ENCODE peak calls at places on chromosome 22, in nine cellular contexts. One of them, this sample, is unnamed.

GRCh38 chr22:46053563-46054090 is 76.7 kb upstream of the WNT7B start:
- DNase-seq in hypothalamus: peak; percentile 69
- DNase-seq in neural progenitor cell: no peak
- DNase-seq in neuronal stem cell: no peak
- DNase-seq in stimulated activated CD4-positive, alpha-beta T cell treated with anti-CD3 and anti-CD28 coated beads, Interleukin-1b, Interleukin-23, amount 100 ng/mL, for 24 hours: no peak
- DNase-seq in Calu3: peak; percentile 79
- DNase-seq in NCI-H510A: no peak
- DNase-seq in RCC 7860: peak; percentile 47
- DNase-seq in mucosa of gallbladder: peak; percentile 72
- DNase-seq in this sample: no peak

GRCh38 chr22:30908051-30908461 is 60.5 kb downstream of the MORC2 start:
- DNase-seq in hypothalamus: no peak
- DNase-seq in mucosa of gallbladder: no peak
- DNase-seq in Calu3: no peak
- DNase-seq in stimulated activated CD4-positive, alpha-beta T cell treated with anti-CD3 and anti-CD28 coated beads, Interleukin-1b, Interleukin-23, amount 100 ng/mL, for 24 hours: no peak
- DNase-seq in RCC 7860: no peak
- DNase-seq in neuronal stem cell: no peak
- DNase-seq in neural progenitor cell: no peak
- DNase-seq in NCI-H510A: no peak
- DNase-seq in this sample: no peak

GRCh38 chr22:17213976-17214375 is 5.3 kb downstream of the ADA2 start:
- DNase-seq in neuronal stem cell: no peak
- DNase-seq in mucosa of gallbladder: peak; percentile 22
- DNase-seq in neural progenitor cell: peak; percentile 34
- DNase-seq in Calu3: peak; percentile 22
- DNase-seq in hypothalamus: no peak
- DNase-seq in RCC 7860: no peak
- DNase-seq in stimulated activated CD4-positive, alpha-beta T cell treated with anti-CD3 and anti-CD28 coated beads, Interleukin-1b, Interleukin-23, amount 100 ng/mL, for 24 hours: no peak
- DNase-seq in NCI-H510A: no peak
- DNase-seq in this sample: no peak

GRCh38 chr22:19942071-19942885 is 660 bp upstream of the TXNRD2 start:
- DNase-seq in NCI-H510A: no peak
- DNase-seq in neural progenitor cell: no peak
- DNase-seq in Calu3: no peak
- DNase-seq in hypothalamus: no peak
- DNase-seq in RCC 7860: peak; percentile 21
- DNase-seq in stimulated activated CD4-positive, alpha-beta T cell treated with anti-CD3 and anti-CD28 coated beads, Interleukin-1b, Interleukin-23, amount 100 ng/mL, for 24 hours: no peak
- DNase-seq in neuronal stem cell: no peak
- DNase-seq in mucosa of gallbladder: no peak
- DNase-seq in this sample: no peak

GRCh38 chr22:50340157-50340879 is 2.8 kb upstream of the PPP6R2 start:
- DNase-seq in RCC 7860: no peak
- DNase-seq in NCI-H510A: no peak
- DNase-seq in stimulated activated CD4-positive, alpha-beta T cell treated with anti-CD3 and anti-CD28 coated beads, Interleukin-1b, Interleukin-23, amount 100 ng/mL, for 24 hours: no peak
- DNase-seq in Calu3: peak; percentile 29
- DNase-seq in neural progenitor cell: peak; percentile 56
- DNase-seq in neuronal stem cell: no peak
- DNase-seq in hypothalamus: no peak
- DNase-seq in mucosa of gallbladder: no peak
- DNase-seq in this sample: no peak

GRCh38 chr22:49670610-49671330 is 156.9 kb downstream of the BRD1 start:
- DNase-seq in neuronal stem cell: peak; percentile 18
- DNase-seq in hypothalamus: no peak
- DNase-seq in stimulated activated CD4-positive, alpha-beta T cell treated with anti-CD3 and anti-CD28 coated beads, Interleukin-1b, Interleukin-23, amount 100 ng/mL, for 24 hours: no peak
- DNase-seq in NCI-H510A: no peak
- DNase-seq in mucosa of gallbladder: no peak
- DNase-seq in neural progenitor cell: peak; percentile 77
- DNase-seq in Calu3: no peak
- DNase-seq in RCC 7860: no peak
- DNase-seq in this sample: no peak

GRCh38 chr22:44473166-44473565 is 24.9 kb downstream of the RTL6 start:
- DNase-seq in mucosa of gallbladder: no peak
- DNase-seq in neural progenitor cell: no peak
- DNase-seq in Calu3: no peak
- DNase-seq in NCI-H510A: no peak
- DNase-seq in neuronal stem cell: no peak
- DNase-seq in hypothalamus: no peak
- DNase-seq in stimulated activated CD4-positive, alpha-beta T cell treated with anti-CD3 and anti-CD28 coated beads, Interleukin-1b, Interleukin-23, amount 100 ng/mL, for 24 hours: no peak
- DNase-seq in RCC 7860: no peak
- DNase-seq in this sample: no peak

GRCh38 chr22:42645341-42645937 is 3.8 kb downstream of the CYB5R3 start:
- DNase-seq in stimulated activated CD4-positive, alpha-beta T cell treated with anti-CD3 and anti-CD28 coated beads, Interleukin-1b, Interleukin-23, amount 100 ng/mL, for 24 hours: no peak
- DNase-seq in neural progenitor cell: no peak
- DNase-seq in RCC 7860: no peak
- DNase-seq in NCI-H510A: no peak
- DNase-seq in mucosa of gallbladder: no peak
- DNase-seq in Calu3: no peak
- DNase-seq in neuronal stem cell: no peak
- DNase-seq in hypothalamus: no peak
- DNase-seq in this sample: no peak

GRCh38 chr22:46852771-46853170 is 90.3 kb downstream of the TBC1D22A start:
- DNase-seq in mucosa of gallbladder: no peak
- DNase-seq in RCC 7860: no peak
- DNase-seq in neural progenitor cell: no peak
- DNase-seq in hypothalamus: no peak
- DNase-seq in stimulated activated CD4-positive, alpha-beta T cell treated with anti-CD3 and anti-CD28 coated beads, Interleukin-1b, Interleukin-23, amount 100 ng/mL, for 24 hours: no peak
- DNase-seq in NCI-H510A: no peak
- DNase-seq in Calu3: no peak
- DNase-seq in neuronal stem cell: no peak
- DNase-seq in this sample: no peak

GRCh38 chr22:36104988-36105387 is 55.6 kb downstream of the APOL3 start:
- DNase-seq in Calu3: no peak
- DNase-seq in hypothalamus: no peak
- DNase-seq in stimulated activated CD4-positive, alpha-beta T cell treated with anti-CD3 and anti-CD28 coated beads, Interleukin-1b, Interleukin-23, amount 100 ng/mL, for 24 hours: no peak
- DNase-seq in NCI-H510A: no peak
- DNase-seq in mucosa of gallbladder: no peak
- DNase-seq in neuronal stem cell: no peak
- DNase-seq in RCC 7860: peak; percentile 13
- DNase-seq in neural progenitor cell: no peak
- DNase-seq in this sample: no peak

GRCh38 chr22:36432592-36433317 is 45.0 kb upstream of the MYH9 start:
- DNase-seq in neural progenitor cell: no peak
- DNase-seq in hypothalamus: no peak
- DNase-seq in mucosa of gallbladder: no peak
- DNase-seq in NCI-H510A: no peak
- DNase-seq in stimulated activated CD4-positive, alpha-beta T cell treated with anti-CD3 and anti-CD28 coated beads, Interleukin-1b, Interleukin-23, amount 100 ng/mL, for 24 hours: no peak
- DNase-seq in neuronal stem cell: no peak
- DNase-seq in Calu3: no peak
- DNase-seq in RCC 7860: no peak
- DNase-seq in this sample: no peak

GRCh38 chr22:36461665-36462474 is 19.6 kb downstream of the TXN2 start:
- DNase-seq in neural progenitor cell: no peak
- DNase-seq in Calu3: peak; percentile 81
- DNase-seq in stimulated activated CD4-positive, alpha-beta T cell treated with anti-CD3 and anti-CD28 coated beads, Interleukin-1b, Interleukin-23, amount 100 ng/mL, for 24 hours: no peak
- DNase-seq in mucosa of gallbladder: peak; percentile 44
- DNase-seq in neuronal stem cell: no peak
- DNase-seq in hypothalamus: no peak
- DNase-seq in RCC 7860: peak; percentile 98
- DNase-seq in NCI-H510A: peak; percentile 60
- DNase-seq in this sample: peak; percentile 74

GRCh38 chr22:25697978-25698377 is 44.0 kb upstream of the MYO18B start:
- DNase-seq in neural progenitor cell: no peak
- DNase-seq in NCI-H510A: no peak
- DNase-seq in Calu3: no peak
- DNase-seq in RCC 7860: no peak
- DNase-seq in neuronal stem cell: no peak
- DNase-seq in stimulated activated CD4-positive, alpha-beta T cell treated with anti-CD3 and anti-CD28 coated beads, Interleukin-1b, Interleukin-23, amount 100 ng/mL, for 24 hours: no peak
- DNase-seq in mucosa of gallbladder: no peak
- DNase-seq in hypothalamus: no peak
- DNase-seq in this sample: no peak

GRCh38 chr22:18042685-18043084 is 18.3 kb upstream of the MICAL3 start:
- DNase-seq in neural progenitor cell: no peak
- DNase-seq in hypothalamus: no peak
- DNase-seq in mucosa of gallbladder: no peak
- DNase-seq in NCI-H510A: no peak
- DNase-seq in RCC 7860: no peak
- DNase-seq in neuronal stem cell: no peak
- DNase-seq in stimulated activated CD4-positive, alpha-beta T cell treated with anti-CD3 and anti-CD28 coated beads, Interleukin-1b, Interleukin-23, amount 100 ng/mL, for 24 hours: no peak
- DNase-seq in Calu3: no peak
- DNase-seq in this sample: no peak

GRCh38 chr22:37231406-37232139 is 12.5 kb downstream of the RAC2 start:
- DNase-seq in mucosa of gallbladder: no peak
- DNase-seq in neural progenitor cell: no peak
- DNase-seq in RCC 7860: no peak
- DNase-seq in Calu3: no peak
- DNase-seq in hypothalamus: no peak
- DNase-seq in NCI-H510A: no peak
- DNase-seq in stimulated activated CD4-positive, alpha-beta T cell treated with anti-CD3 and anti-CD28 coated beads, Interleukin-1b, Interleukin-23, amount 100 ng/mL, for 24 hours: no peak
- DNase-seq in neuronal stem cell: no peak
- DNase-seq in this sample: no peak

GRCh38 chr22:46592390-46592872 is 27.8 kb upstream of the GRAMD4 start:
- DNase-seq in stimulated activated CD4-positive, alpha-beta T cell treated with anti-CD3 and anti-CD28 coated beads, Interleukin-1b, Interleukin-23, amount 100 ng/mL, for 24 hours: no peak
- DNase-seq in neural progenitor cell: peak; percentile 0
- DNase-seq in Calu3: no peak
- DNase-seq in mucosa of gallbladder: no peak
- DNase-seq in NCI-H510A: no peak
- DNase-seq in neuronal stem cell: no peak
- DNase-seq in RCC 7860: peak; percentile 80
- DNase-seq in hypothalamus: peak; percentile 21
- DNase-seq in this sample: peak; percentile 76

GRCh38 chr22:20015971-20016733 is 471 bp downstream of the ARVCF start:
- DNase-seq in hypothalamus: no peak
- DNase-seq in NCI-H510A: no peak
- DNase-seq in stimulated activated CD4-positive, alpha-beta T cell treated with anti-CD3 and anti-CD28 coated beads, Interleukin-1b, Interleukin-23, amount 100 ng/mL, for 24 hours: no peak
- DNase-seq in RCC 7860: no peak
- DNase-seq in neural progenitor cell: peak; percentile 68
- DNase-seq in mucosa of gallbladder: no peak
- DNase-seq in neuronal stem cell: no peak
- DNase-seq in Calu3: peak; percentile 41
- DNase-seq in this sample: no peak

GRCh38 chr22:24875862-24876506 is 70.0 kb downstream of the SGSM1 start:
- DNase-seq in stimulated activated CD4-positive, alpha-beta T cell treated with anti-CD3 and anti-CD28 coated beads, Interleukin-1b, Interleukin-23, amount 100 ng/mL, for 24 hours: no peak
- DNase-seq in NCI-H510A: no peak
- DNase-seq in neural progenitor cell: peak; percentile 78
- DNase-seq in hypothalamus: no peak
- DNase-seq in neuronal stem cell: peak; percentile 42
- DNase-seq in Calu3: peak; percentile 16
- DNase-seq in mucosa of gallbladder: no peak
- DNase-seq in RCC 7860: no peak
- DNase-seq in this sample: no peak

GRCh38 chr22:37739000-37739399 is 42.2 kb downstream of the TRIOBP start:
- DNase-seq in mucosa of gallbladder: no peak
- DNase-seq in neuronal stem cell: no peak
- DNase-seq in neural progenitor cell: no peak
- DNase-seq in NCI-H510A: no peak
- DNase-seq in Calu3: no peak
- DNase-seq in RCC 7860: no peak
- DNase-seq in hypothalamus: no peak
- DNase-seq in stimulated activated CD4-positive, alpha-beta T cell treated with anti-CD3 and anti-CD28 coated beads, Interleukin-1b, Interleukin-23, amount 100 ng/mL, for 24 hours: no peak
- DNase-seq in this sample: no peak

GRCh38 chr22:35705141-35705540 is 12.5 kb upstream of the APOL5 start:
- DNase-seq in hypothalamus: no peak
- DNase-seq in Calu3: no peak
- DNase-seq in mucosa of gallbladder: no peak
- DNase-seq in neuronal stem cell: no peak
- DNase-seq in RCC 7860: peak; percentile 41
- DNase-seq in NCI-H510A: no peak
- DNase-seq in stimulated activated CD4-positive, alpha-beta T cell treated with anti-CD3 and anti-CD28 coated beads, Interleukin-1b, Interleukin-23, amount 100 ng/mL, for 24 hours: no peak
- DNase-seq in neural progenitor cell: no peak
- DNase-seq in this sample: peak; percentile 26

GRCh38 chr22:26690654-26691376 is 33.4 kb downstream of the MIAT start:
- DNase-seq in neural progenitor cell: no peak
- DNase-seq in stimulated activated CD4-positive, alpha-beta T cell treated with anti-CD3 and anti-CD28 coated beads, Interleukin-1b, Interleukin-23, amount 100 ng/mL, for 24 hours: no peak
- DNase-seq in neuronal stem cell: no peak
- DNase-seq in RCC 7860: no peak
- DNase-seq in hypothalamus: no peak
- DNase-seq in mucosa of gallbladder: no peak
- DNase-seq in NCI-H510A: no peak
- DNase-seq in Calu3: no peak
- DNase-seq in this sample: no peak

GRCh38 chr22:32199341-32199740 is 5.5 kb downstream of the RFPL2 start:
- DNase-seq in mucosa of gallbladder: no peak
- DNase-seq in hypothalamus: no peak
- DNase-seq in RCC 7860: no peak
- DNase-seq in neuronal stem cell: no peak
- DNase-seq in stimulated activated CD4-positive, alpha-beta T cell treated with anti-CD3 and anti-CD28 coated beads, Interleukin-1b, Interleukin-23, amount 100 ng/mL, for 24 hours: no peak
- DNase-seq in neural progenitor cell: no peak
- DNase-seq in Calu3: no peak
- DNase-seq in NCI-H510A: no peak
- DNase-seq in this sample: no peak

GRCh38 chr22:24592144-24592845 is 578 bp downstream of the LRRC75B start:
- DNase-seq in neural progenitor cell: peak; percentile 42
- DNase-seq in Calu3: no peak
- DNase-seq in hypothalamus: no peak
- DNase-seq in neuronal stem cell: peak; percentile 31
- DNase-seq in RCC 7860: no peak
- DNase-seq in mucosa of gallbladder: no peak
- DNase-seq in NCI-H510A: no peak
- DNase-seq in stimulated activated CD4-positive, alpha-beta T cell treated with anti-CD3 and anti-CD28 coated beads, Interleukin-1b, Interleukin-23, amount 100 ng/mL, for 24 hours: no peak
- DNase-seq in this sample: no peak

GRCh38 chr22:47213571-47214230 is 451.3 kb downstream of the TBC1D22A start:
- DNase-seq in stimulated activated CD4-positive, alpha-beta T cell treated with anti-CD3 and anti-CD28 coated beads, Interleukin-1b, Interleukin-23, amount 100 ng/mL, for 24 hours: peak; percentile 11
- DNase-seq in neuronal stem cell: no peak
- DNase-seq in mucosa of gallbladder: no peak
- DNase-seq in NCI-H510A: no peak
- DNase-seq in Calu3: peak; percentile 47
- DNase-seq in hypothalamus: no peak
- DNase-seq in neural progenitor cell: peak; percentile 15
- DNase-seq in RCC 7860: peak; percentile 14
- DNase-seq in this sample: peak; percentile 30

GRCh38 chr22:32801436-32802290 is at the start of gene TIMP3:
- DNase-seq in Calu3: peak; percentile 75
- DNase-seq in RCC 7860: no peak
- DNase-seq in mucosa of gallbladder: peak; percentile 81
- DNase-seq in hypothalamus: peak; percentile 50
- DNase-seq in neuronal stem cell: peak; percentile 69
- DNase-seq in neural progenitor cell: peak; percentile 92
- DNase-seq in NCI-H510A: no peak
- DNase-seq in stimulated activated CD4-positive, alpha-beta T cell treated with anti-CD3 and anti-CD28 coated beads, Interleukin-1b, Interleukin-23, amount 100 ng/mL, for 24 hours: no peak
- DNase-seq in this sample: no peak

GRCh38 chr22:40410272-40410671 is 39.9 kb downstream of the SGSM3 start:
- DNase-seq in RCC 7860: no peak
- DNase-seq in mucosa of gallbladder: no peak
- DNase-seq in neuronal stem cell: no peak
- DNase-seq in neural progenitor cell: no peak
- DNase-seq in hypothalamus: no peak
- DNase-seq in NCI-H510A: no peak
- DNase-seq in stimulated activated CD4-positive, alpha-beta T cell treated with anti-CD3 and anti-CD28 coated beads, Interleukin-1b, Interleukin-23, amount 100 ng/mL, for 24 hours: no peak
- DNase-seq in Calu3: no peak
- DNase-seq in this sample: peak; percentile 35

GRCh38 chr22:43053176-43053575 is 36.0 kb downstream of the TTLL1 start:
- DNase-seq in stimulated activated CD4-positive, alpha-beta T cell treated with anti-CD3 and anti-CD28 coated beads, Interleukin-1b, Interleukin-23, amount 100 ng/mL, for 24 hours: no peak
- DNase-seq in neuronal stem cell: no peak
- DNase-seq in NCI-H510A: no peak
- DNase-seq in mucosa of gallbladder: no peak
- DNase-seq in Calu3: no peak
- DNase-seq in neural progenitor cell: peak; percentile 34
- DNase-seq in hypothalamus: no peak
- DNase-seq in RCC 7860: peak; percentile 14
- DNase-seq in this sample: no peak

GRCh38 chr22:19143967-19144400 is 467 bp downstream of the ESS2 start:
- DNase-seq in Calu3: peak; percentile 14
- DNase-seq in RCC 7860: no peak
- DNase-seq in NCI-H510A: no peak
- DNase-seq in hypothalamus: no peak
- DNase-seq in neural progenitor cell: no peak
- DNase-seq in mucosa of gallbladder: no peak
- DNase-seq in neuronal stem cell: no peak
- DNase-seq in stimulated activated CD4-positive, alpha-beta T cell treated with anti-CD3 and anti-CD28 coated beads, Interleukin-1b, Interleukin-23, amount 100 ng/mL, for 24 hours: no peak
- DNase-seq in this sample: peak; percentile 32

GRCh38 chr22:36113121-36113520 is 47.4 kb downstream of the APOL3 start:
- DNase-seq in Calu3: no peak
- DNase-seq in hypothalamus: no peak
- DNase-seq in neural progenitor cell: no peak
- DNase-seq in RCC 7860: no peak
- DNase-seq in stimulated activated CD4-positive, alpha-beta T cell treated with anti-CD3 and anti-CD28 coated beads, Interleukin-1b, Interleukin-23, amount 100 ng/mL, for 24 hours: no peak
- DNase-seq in neuronal stem cell: no peak
- DNase-seq in NCI-H510A: no peak
- DNase-seq in mucosa of gallbladder: no peak
- DNase-seq in this sample: no peak

This sample was measured in H54.